ENCODE peak calls at places on chromosomes 1 and 21, in seven cellular contexts. One of them, this sample, is unnamed.

GRCh38 chr1:53048960-53049573 is 12.9 kb upstream of the PODN start:
- DNase-seq in brain microvascular endothelial cell: no peak
- DNase-seq in body of pancreas: no peak
- DNase-seq in kidney: no peak
- DNase-seq in uterus: no peak
- DNase-seq in SK-N-MC: no peak
- DNase-seq in heart left ventricle: peak; percentile 50
- DNase-seq in this sample: no peak

GRCh38 chr1:115237507-115237906 is 100.5 kb downstream of the NGF start:
- DNase-seq in SK-N-MC: no peak
- DNase-seq in body of pancreas: no peak
- DNase-seq in uterus: no peak
- DNase-seq in kidney: no peak
- DNase-seq in heart left ventricle: no peak
- DNase-seq in brain microvascular endothelial cell: peak; percentile 20
- DNase-seq in this sample: no peak

GRCh38 chr1:51558375-51558924 is 39.4 kb upstream of the EPS15 start:
- DNase-seq in heart left ventricle: no peak
- DNase-seq in uterus: no peak
- DNase-seq in SK-N-MC: no peak
- DNase-seq in kidney: no peak
- DNase-seq in brain microvascular endothelial cell: peak; percentile 34
- DNase-seq in body of pancreas: no peak
- DNase-seq in this sample: no peak

GRCh38 chr1:22276396-22276748 is 133.5 kb upstream of the WNT4 start:
- DNase-seq in heart left ventricle: no peak
- DNase-seq in brain microvascular endothelial cell: no peak
- DNase-seq in body of pancreas: no peak
- DNase-seq in kidney: no peak
- DNase-seq in uterus: no peak
- DNase-seq in SK-N-MC: no peak
- DNase-seq in this sample: no peak

GRCh38 chr1:171207377-171207776 is 22.3 kb downstream of the FMO2 start:
- DNase-seq in kidney: no peak
- DNase-seq in heart left ventricle: no peak
- DNase-seq in body of pancreas: no peak
- DNase-seq in SK-N-MC: no peak
- DNase-seq in brain microvascular endothelial cell: no peak
- DNase-seq in uterus: no peak
- DNase-seq in this sample: no peak

GRCh38 chr1:24236170-24237045 is 49.3 kb upstream of the IFNLR1 start:
- DNase-seq in heart left ventricle: no peak
- DNase-seq in brain microvascular endothelial cell: no peak
- DNase-seq in kidney: no peak
- DNase-seq in body of pancreas: peak; percentile 7
- DNase-seq in SK-N-MC: no peak
- DNase-seq in uterus: peak; percentile 72
- DNase-seq in this sample: peak; percentile 89

GRCh38 chr1:36322085-36322785 is 1.2 kb downstream of the EVA1B start:
- DNase-seq in kidney: peak; percentile 85
- DNase-seq in heart left ventricle: no peak
- DNase-seq in uterus: peak; percentile 34
- DNase-seq in brain microvascular endothelial cell: no peak
- DNase-seq in SK-N-MC: no peak
- DNase-seq in body of pancreas: no peak
- DNase-seq in this sample: no peak

GRCh38 chr1:17736625-17737024 is 18.5 kb upstream of the ACTL8 start:
- DNase-seq in SK-N-MC: no peak
- DNase-seq in heart left ventricle: no peak
- DNase-seq in body of pancreas: no peak
- DNase-seq in uterus: no peak
- DNase-seq in brain microvascular endothelial cell: no peak
- DNase-seq in kidney: no peak
- DNase-seq in this sample: no peak

GRCh38 chr1:207919523-207920210 is 8.7 kb upstream of the CD34 start:
- DNase-seq in heart left ventricle: peak; percentile 41
- DNase-seq in body of pancreas: no peak
- DNase-seq in kidney: no peak
- DNase-seq in brain microvascular endothelial cell: no peak
- DNase-seq in uterus: peak; percentile 69
- DNase-seq in SK-N-MC: no peak
- DNase-seq in this sample: no peak

GRCh38 chr1:116690809-116691323 is 23.3 kb upstream of the IGSF3 start:
- DNase-seq in kidney: no peak
- DNase-seq in uterus: no peak
- DNase-seq in body of pancreas: no peak
- DNase-seq in SK-N-MC: peak; percentile 97
- DNase-seq in brain microvascular endothelial cell: no peak
- DNase-seq in heart left ventricle: no peak
- DNase-seq in this sample: no peak

GRCh38 chr1:81113688-81114087 is 687.0 kb upstream of the ADGRL2 start:
- DNase-seq in SK-N-MC: no peak
- DNase-seq in heart left ventricle: no peak
- DNase-seq in kidney: no peak
- DNase-seq in uterus: no peak
- DNase-seq in body of pancreas: no peak
- DNase-seq in brain microvascular endothelial cell: no peak
- DNase-seq in this sample: no peak

GRCh38 chr1:84410328-84411107 is 12.2 kb downstream of the DNASE2B start:
- DNase-seq in heart left ventricle: no peak
- DNase-seq in SK-N-MC: no peak
- DNase-seq in uterus: no peak
- DNase-seq in brain microvascular endothelial cell: no peak
- DNase-seq in kidney: no peak
- DNase-seq in body of pancreas: no peak
- DNase-seq in this sample: no peak

GRCh38 chr1:155871390-155871789 is 12.0 kb downstream of the SYT11 start:
- DNase-seq in SK-N-MC: no peak
- DNase-seq in uterus: peak; percentile 51
- DNase-seq in body of pancreas: peak; percentile 60
- DNase-seq in brain microvascular endothelial cell: no peak
- DNase-seq in kidney: no peak
- DNase-seq in heart left ventricle: peak; percentile 48
- DNase-seq in this sample: peak; percentile 84

GRCh38 chr1:159994896-159995295 is 36.9 kb downstream of the PIGM start:
- DNase-seq in heart left ventricle: no peak
- DNase-seq in brain microvascular endothelial cell: no peak
- DNase-seq in SK-N-MC: no peak
- DNase-seq in kidney: no peak
- DNase-seq in uterus: no peak
- DNase-seq in body of pancreas: no peak
- DNase-seq in this sample: no peak

GRCh38 chr1:242770366-242770765 is 245.9 kb upstream of the PLD5 start:
- DNase-seq in kidney: no peak
- DNase-seq in SK-N-MC: no peak
- DNase-seq in heart left ventricle: no peak
- DNase-seq in body of pancreas: no peak
- DNase-seq in uterus: no peak
- DNase-seq in brain microvascular endothelial cell: no peak
- DNase-seq in this sample: no peak

GRCh38 chr1:94039514-94039870 is 81.5 kb downstream of the ABCA4 start:
- DNase-seq in body of pancreas: peak; percentile 76
- DNase-seq in heart left ventricle: peak; percentile 74
- DNase-seq in kidney: peak; percentile 82
- DNase-seq in SK-N-MC: peak; percentile 62
- DNase-seq in brain microvascular endothelial cell: peak; percentile 74
- DNase-seq in uterus: peak; percentile 69
- DNase-seq in this sample: peak; percentile 73

GRCh38 chr21:21406918-21407317 is 408.7 kb downstream of the NCAM2 start:
- DNase-seq in body of pancreas: no peak
- DNase-seq in SK-N-MC: no peak
- DNase-seq in kidney: no peak
- DNase-seq in uterus: no peak
- DNase-seq in heart left ventricle: no peak
- DNase-seq in brain microvascular endothelial cell: no peak
- DNase-seq in this sample: no peak

GRCh38 chr1:226870323-226871046 is at the start of gene PSEN2:
- DNase-seq in SK-N-MC: no peak
- DNase-seq in kidney: peak; percentile 91
- DNase-seq in brain microvascular endothelial cell: peak; percentile 14
- DNase-seq in body of pancreas: peak; percentile 90
- DNase-seq in heart left ventricle: peak; percentile 80
- DNase-seq in uterus: peak; percentile 48
- DNase-seq in this sample: peak; percentile 88

GRCh38 chr1:20348326-20348910 is 57.7 kb downstream of the VWA5B1 start:
- DNase-seq in brain microvascular endothelial cell: no peak
- DNase-seq in SK-N-MC: no peak
- DNase-seq in kidney: no peak
- DNase-seq in uterus: no peak
- DNase-seq in heart left ventricle: no peak
- DNase-seq in body of pancreas: no peak
- DNase-seq in this sample: no peak

GRCh38 chr1:113917400-113918082 is 11.6 kb upstream of the HIPK1 start:
- DNase-seq in kidney: no peak
- DNase-seq in SK-N-MC: no peak
- DNase-seq in heart left ventricle: no peak
- DNase-seq in body of pancreas: no peak
- DNase-seq in uterus: no peak
- DNase-seq in brain microvascular endothelial cell: peak; percentile 8
- DNase-seq in this sample: no peak
- H3K4me3 ChIP-seq in kidney: no peak overlapping the region
- H3K4me3 ChIP-seq in SK-N-MC: no peak overlapping the region
- H3K4me3 ChIP-seq in heart left ventricle: no peak overlapping the region
- H3K4me3 ChIP-seq in body of pancreas: no peak overlapping the region
- H3K4me3 ChIP-seq in uterus: no peak overlapping the region
- H3K4me3 ChIP-seq in brain microvascular endothelial cell: no peak overlapping the region
- H3K4me3 ChIP-seq in this sample: no peak overlapping the region

DNA sequence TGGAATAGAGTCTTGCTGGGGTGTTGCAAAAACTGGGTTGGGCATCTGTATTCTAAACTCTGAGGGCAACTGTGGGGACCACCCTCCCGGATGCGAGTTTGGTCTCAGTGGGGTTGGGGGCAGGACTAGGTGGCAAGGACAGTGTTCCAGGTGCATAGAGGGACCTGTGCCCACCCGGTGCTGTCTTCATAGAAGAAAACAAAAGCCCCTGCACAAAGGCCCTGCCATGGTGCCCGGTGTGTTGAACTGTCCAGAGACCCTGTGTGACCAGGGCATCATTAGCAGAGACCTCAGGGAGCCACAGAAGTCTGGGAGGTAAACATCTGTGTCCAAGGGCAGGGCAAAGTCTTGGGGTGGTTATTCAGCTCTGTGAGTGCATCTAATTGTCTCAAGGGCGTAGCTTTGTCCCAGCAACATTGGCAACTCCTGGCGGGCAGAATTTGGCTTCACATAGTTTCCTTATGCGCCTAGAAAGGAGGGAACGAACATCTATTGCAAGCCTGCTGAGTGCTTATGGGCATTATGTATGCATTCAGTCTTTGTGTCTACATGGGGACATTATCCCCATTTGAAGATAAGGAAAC is 72.2 kb upstream of the IFFO2 start:
- DNase-seq in SK-N-MC: no peak
- DNase-seq in uterus: no peak
- DNase-seq in kidney: no peak
- DNase-seq in heart left ventricle: no peak
- DNase-seq in body of pancreas: no peak
- DNase-seq in brain microvascular endothelial cell: no peak
- DNase-seq in this sample: no peak
- H3K27ac ChIP-seq in SK-N-MC: no peak overlapping the region
- H3K27ac ChIP-seq in uterus: no peak overlapping the region
- H3K27ac ChIP-seq in kidney: no peak overlapping the region
- H3K27ac ChIP-seq in heart left ventricle: no peak overlapping the region
- H3K27ac ChIP-seq in body of pancreas: no peak overlapping the region
- H3K27ac ChIP-seq in brain microvascular endothelial cell: no peak overlapping the region
- H3K27ac ChIP-seq in this sample: no peak overlapping the region

GRCh38 chr1:40267767-40268187 is 9.7 kb downstream of the ZMPSTE24 start:
- DNase-seq in uterus: no peak
- DNase-seq in brain microvascular endothelial cell: peak; percentile 90
- DNase-seq in heart left ventricle: no peak
- DNase-seq in body of pancreas: peak; percentile 54
- DNase-seq in kidney: no peak
- DNase-seq in SK-N-MC: no peak
- DNase-seq in this sample: no peak

GRCh38 chr1:40265298-40265697 is 7.3 kb downstream of the ZMPSTE24 start:
- DNase-seq in heart left ventricle: no peak
- DNase-seq in body of pancreas: no peak
- DNase-seq in uterus: no peak
- DNase-seq in SK-N-MC: no peak
- DNase-seq in kidney: no peak
- DNase-seq in brain microvascular endothelial cell: no peak
- DNase-seq in this sample: no peak

GRCh38 chr1:40264354-40264781 is 6.3 kb downstream of the ZMPSTE24 start:
- DNase-seq in heart left ventricle: no peak
- DNase-seq in SK-N-MC: no peak
- DNase-seq in uterus: no peak
- DNase-seq in kidney: no peak
- DNase-seq in body of pancreas: no peak
- DNase-seq in brain microvascular endothelial cell: no peak
- DNase-seq in this sample: no peak

GRCh38 chr1:40266786-40267535 is 8.9 kb downstream of the ZMPSTE24 start:
- DNase-seq in brain microvascular endothelial cell: no peak
- DNase-seq in kidney: no peak
- DNase-seq in uterus: no peak
- DNase-seq in SK-N-MC: no peak
- DNase-seq in body of pancreas: no peak
- DNase-seq in heart left ventricle: no peak
- DNase-seq in this sample: no peak

GRCh38 chr1:40265919-40266318 is 7.9 kb downstream of the ZMPSTE24 start:
- DNase-seq in kidney: no peak
- DNase-seq in body of pancreas: no peak
- DNase-seq in SK-N-MC: no peak
- DNase-seq in uterus: no peak
- DNase-seq in heart left ventricle: no peak
- DNase-seq in brain microvascular endothelial cell: no peak
- DNase-seq in this sample: no peak
- H3K36me3 ChIP-seq in kidney: peaks cover 29% of the 10 kb centered on the region
- H3K36me3 ChIP-seq in body of pancreas: peaks cover 2% of the 10 kb centered on the region
- H3K36me3 ChIP-seq in SK-N-MC: peaks cover 86% of the 10 kb centered on the region
- H3K36me3 ChIP-seq in uterus: no peaks in the 10 kb centered on the region
- H3K36me3 ChIP-seq in heart left ventricle: peaks cover 91% of the 10 kb centered on the region
- H3K36me3 ChIP-seq in brain microvascular endothelial cell: peaks cover 49% of the 10 kb centered on the region
- H3K36me3 ChIP-seq in this sample: peaks cover 44% of the 10 kb centered on the region

DNA sequence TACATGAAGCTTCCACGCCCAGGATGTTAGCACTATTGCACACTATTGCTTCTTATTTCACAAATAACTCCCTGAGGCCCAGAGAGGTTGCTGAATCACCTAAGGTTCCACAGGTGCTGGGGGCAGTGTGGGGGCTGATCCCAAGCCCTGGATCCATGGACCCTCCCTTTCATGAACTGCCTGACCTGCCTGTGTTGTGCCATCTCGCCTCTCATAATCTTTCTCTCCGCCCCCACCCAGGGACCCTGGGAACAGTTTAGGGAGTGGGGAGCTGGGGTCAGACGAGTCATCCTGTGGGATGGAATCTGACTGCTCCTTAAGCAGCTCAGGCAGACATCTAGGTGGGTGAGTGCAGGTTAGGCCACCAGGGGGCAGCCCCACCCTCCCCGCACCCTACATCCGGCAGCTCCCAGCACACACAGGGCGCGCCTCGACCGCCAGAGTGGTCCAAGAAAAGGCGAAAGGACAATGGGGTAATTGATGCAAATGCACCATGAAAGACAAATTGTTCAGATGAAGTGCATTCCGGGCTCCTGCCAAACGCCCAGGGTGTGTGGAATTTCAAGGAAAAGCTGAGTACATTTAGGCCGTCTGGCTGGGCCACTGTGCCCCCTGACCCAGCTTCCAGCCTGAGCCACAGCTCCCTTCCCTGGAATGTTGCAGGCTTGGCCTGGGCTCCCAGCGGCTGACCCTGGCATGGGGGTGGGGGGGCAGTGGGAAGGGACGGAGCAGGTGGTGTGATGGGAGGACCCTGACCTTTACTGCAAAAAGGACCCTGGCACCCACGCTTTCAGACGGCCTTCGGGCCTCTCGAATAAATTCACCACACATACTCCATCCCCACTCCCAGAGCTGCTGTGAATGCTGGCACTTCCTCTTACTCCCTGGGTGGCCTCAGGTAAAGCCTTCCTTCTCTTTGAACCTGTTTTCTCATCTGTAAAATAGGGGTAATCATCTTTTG is 20.8 kb downstream of the PHLDA3 start:
- DNase-seq in body of pancreas: peak; percentile 84
- DNase-seq in heart left ventricle: peak; percentile 78
- DNase-seq in kidney: peak; percentile 85
- DNase-seq in uterus: peak; percentile 81
- DNase-seq in brain microvascular endothelial cell: peak; percentile 65
- DNase-seq in SK-N-MC: no peak
- DNase-seq in this sample: peak; percentile 76
- H3K4me3 ChIP-seq in body of pancreas: no peak overlapping the region
- H3K4me3 ChIP-seq in heart left ventricle: no peak overlapping the region
- H3K4me3 ChIP-seq in kidney: no peak overlapping the region
- H3K4me3 ChIP-seq in uterus: no peak overlapping the region
- H3K4me3 ChIP-seq in brain microvascular endothelial cell: no peak overlapping the region
- H3K4me3 ChIP-seq in SK-N-MC: no peak overlapping the region
- H3K4me3 ChIP-seq in this sample: no peak overlapping the region